ENCODE peak calls at places on chromosome X, in eight cellular contexts. B is mesenchymal stem cell, M is aorta, O is lung, Z is A549, U is heart left ventricle, W is body of pancreas, J is prostate gland. L is an unnamed sample.

GRCh38 chrX:13463608-13464007 is 105.8 kb upstream of the EGFL6 start:
- DNase-seq in M (no peak), O (no peak), B (peak; percentile 84), J (no peak), W (peak; percentile 10), U (peak; percentile 36), Z (peak; percentile 6), L (peak; percentile 98)

GRCh38 chrX:19121898-19122640 is at the start of gene ADGRG2:
- DNase-seq in O (peak; percentile 31), U (peak; percentile 26), M (peak; percentile 85), Z (peak; percentile 55), B (peak; percentile 8), W (peak; percentile 30), J (peak; percentile 25), L (no peak)

GRCh38 chrX:48508400-48509244 is at the start of gene PORCN:
- DNase-seq in M (peak; percentile 93), U (peak; percentile 87), J (peak; percentile 70), Z (peak; percentile 58), B (peak; percentile 57), O (peak; percentile 84), W (peak; percentile 82), L (peak; percentile 81)

GRCh38 chrX:44828008-44828605 is 15.7 kb upstream of the DUSP21 start:
- DNase-seq in W (no peak), J (no peak), M (no peak), U (no peak), O (no peak), Z (peak; percentile 69), B (peak; percentile 44), L (no peak)

GRCh38 chrX:103585421-103586313 is at the start of gene TCEAL4:
- DNase-seq in O (peak; percentile 53), B (peak; percentile 28), Z (peak; percentile 51), J (peak; percentile 53), U (peak; percentile 68), M (peak; percentile 86), W (peak; percentile 60), L (peak; percentile 73)

GRCh38 chrX:19064175-19064574 is 58.1 kb downstream of the ADGRG2 start:
- DNase-seq in J (no peak), W (no peak), O (no peak), M (no peak), B (peak; percentile 64), Z (peak; percentile 51), U (no peak), L (peak; percentile 44)

GRCh38 chrX:45714864-45715263 is 514.2 kb upstream of the DIPK2B start:
- DNase-seq in J (no peak), M (no peak), W (peak; percentile 7), Z (peak; percentile 22), U (no peak), O (no peak), B (peak; percentile 79), L (no peak)

GRCh38 chrX:103440621-103441020 is 64.3 kb downstream of the BEX3 start:
- DNase-seq in J (no peak), B (no peak), U (no peak), Z (no peak), M (no peak), W (no peak), O (no peak), L (no peak)

GRCh38 chrX:107450823-107451509 is 1.5 kb downstream of the FRMPD3 start:
- DNase-seq in B (no peak), U (no peak), W (no peak), Z (peak; percentile 16), J (no peak), O (no peak), M (no peak), L (peak; percentile 7)

GRCh38 chrX:40878821-40879571 is 143.7 kb upstream of the MED14 start:
- DNase-seq in B (no peak), U (no peak), O (no peak), Z (no peak), W (no peak), M (no peak), J (no peak), L (no peak)

GRCh38 chrX:40885984-40886383 is 150.6 kb upstream of the MED14 start:
- DNase-seq in M (no peak), B (no peak), W (no peak), O (no peak), Z (no peak), U (no peak), J (no peak), L (no peak)

GRCh38 chrX:40877869-40878268 is 142.5 kb upstream of the MED14 start:
- DNase-seq in O (no peak), W (peak; percentile 8), B (peak; percentile 24), J (no peak), Z (peak; percentile 37), U (no peak), M (no peak), L (no peak)

GRCh38 chrX:40883021-40883619 is 147.8 kb upstream of the MED14 start:
- DNase-seq in Z (no peak), U (no peak), J (no peak), B (no peak), M (no peak), O (no peak), W (no peak), L (peak; percentile 37)

DNA sequence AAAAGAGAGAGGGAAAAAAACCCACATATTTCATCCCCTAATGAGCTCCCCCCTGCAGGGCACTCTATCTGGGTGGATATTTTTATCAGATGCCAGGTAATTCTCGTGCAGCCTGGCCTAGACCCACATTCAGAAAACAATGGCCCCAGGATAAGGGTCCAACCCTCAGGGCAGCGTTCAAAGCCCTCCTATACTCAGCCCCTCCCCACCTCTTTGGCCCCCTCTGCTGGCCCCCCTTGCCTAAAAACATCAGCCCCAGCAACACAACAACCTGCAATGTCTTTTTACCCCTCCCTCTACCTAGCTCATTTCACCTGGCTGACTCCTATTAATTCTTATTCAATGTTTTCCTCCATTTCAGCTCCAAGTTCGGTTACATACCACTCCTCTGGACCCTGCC is 145.4 kb upstream of the MED14 start:
- DNase-seq in Z (no peak), B (no peak), W (no peak), J (no peak), M (no peak), U (no peak), O (no peak), L (no peak)
- H3K4me3 ChIP-seq in Z (no peak overlapping the region), B (no peak overlapping the region), W (no peak overlapping the region), J (no peak overlapping the region), M (no peak overlapping the region), U (no peak overlapping the region), O (no peak overlapping the region), L (no peak overlapping the region)

GRCh38 chrX:153347530-153347929 is 13.6 kb downstream of the ZNF275 start:
- DNase-seq in M (no peak), J (no peak), O (peak; percentile 28), U (no peak), W (no peak), B (no peak), Z (no peak), L (no peak)

GRCh38 chrX:153349952-153350351 is 16.0 kb downstream of the ZNF275 start:
- DNase-seq in Z (no peak), W (no peak), O (no peak), U (no peak), M (no peak), J (no peak), B (no peak), L (no peak)

GRCh38 chrX:153351981-153352380 is 18.0 kb downstream of the ZNF275 start:
- DNase-seq in J (no peak), B (no peak), U (no peak), M (no peak), W (no peak), O (no peak), Z (no peak), L (no peak)

GRCh38 chrX:153352858-153353257 is 18.9 kb downstream of the ZNF275 start:
- DNase-seq in B (no peak), U (no peak), Z (no peak), J (no peak), M (no peak), O (no peak), W (no peak), L (no peak)

DNA sequence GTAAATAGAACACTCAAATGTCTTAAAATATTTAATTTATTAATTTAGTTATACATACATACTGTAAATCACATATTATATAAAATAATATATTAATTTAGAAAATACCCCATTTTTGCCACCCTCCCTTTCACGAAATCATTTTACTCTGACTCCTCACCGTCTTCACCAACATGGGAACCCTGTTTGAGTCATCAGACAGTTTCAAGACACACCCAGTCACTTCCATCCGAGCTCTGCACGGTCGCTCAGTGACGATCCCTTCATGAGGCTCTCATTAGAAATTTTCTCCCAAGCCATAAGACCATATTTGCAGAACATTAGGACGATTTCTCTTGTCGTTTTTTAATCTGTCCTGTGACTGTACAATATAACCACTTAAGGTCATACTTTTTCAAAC is 14.5 kb downstream of the ZNF275 start:
- DNase-seq in O (no peak), B (no peak), M (no peak), W (no peak), U (no peak), J (no peak), Z (no peak), L (no peak)
- H3K9me3 ChIP-seq in O (no peaks in the 10 kb centered on the region), B (peaks cover 8% of the 10 kb centered on the region), M (no peaks in the 10 kb centered on the region), W (no peaks in the 10 kb centered on the region), U (no peaks in the 10 kb centered on the region), J (no peaks in the 10 kb centered on the region), Z (no peaks in the 10 kb centered on the region), L (no peaks in the 10 kb centered on the region)

GRCh38 chrX:119984652-119985051 is 41.1 kb upstream of the NKAP start:
- DNase-seq in J (no peak), M (no peak), U (no peak), W (peak; percentile 48), B (no peak), Z (no peak), O (no peak), L (peak; percentile 47)

GRCh38 chrX:119990995-119991787 is 47.6 kb upstream of the NKAP start:
- DNase-seq in U (no peak), Z (no peak), J (no peak), M (peak; percentile 69), O (no peak), B (no peak), W (peak; percentile 28), L (no peak)

GRCh38 chrX:119986203-119986602 is 42.7 kb upstream of the NKAP start:
- DNase-seq in B (no peak), Z (no peak), J (no peak), O (no peak), U (no peak), M (no peak), W (no peak), L (no peak)

GRCh38 chrX:119990409-119990994 is 47.0 kb upstream of the NKAP start:
- DNase-seq in J (no peak), W (peak; percentile 26), B (no peak), Z (no peak), U (no peak), M (peak; percentile 75), O (no peak), L (no peak)

DNA sequence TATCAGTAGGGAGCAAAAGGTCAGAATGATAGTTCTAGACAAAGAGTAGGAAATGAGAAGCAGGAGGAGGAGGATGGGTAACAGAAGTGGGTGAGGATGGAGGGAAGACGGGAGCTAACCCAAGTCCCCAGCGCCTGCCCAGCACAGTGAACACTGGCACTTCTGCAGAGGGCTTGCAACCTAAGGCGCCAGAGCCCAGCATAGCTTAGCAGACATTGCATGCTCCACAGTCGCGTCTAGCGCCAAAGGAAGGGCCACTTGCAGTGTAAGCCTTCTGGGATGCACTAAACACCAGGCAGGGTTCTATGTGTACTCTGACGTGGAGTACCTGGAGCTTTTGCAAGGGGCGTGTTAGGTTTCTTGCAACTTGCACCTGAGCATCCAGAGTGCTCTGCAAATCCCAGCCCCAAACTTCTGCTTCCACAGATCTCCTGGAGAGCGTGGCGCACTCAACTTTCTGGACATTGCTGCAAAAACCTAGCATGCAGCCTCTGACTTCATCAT is 46.4 kb upstream of the NKAP start:
- DNase-seq in B (no peak), O (no peak), M (no peak), W (no peak), U (no peak), J (no peak), Z (no peak), L (no peak)
- H3K4me3 ChIP-seq in B (no peak overlapping the region), O (no peak overlapping the region), M (no peak overlapping the region), W (no peak overlapping the region), U (no peak overlapping the region), J (no peak overlapping the region), Z (peak overlapping the region; percentile 47), L (no peak overlapping the region)

GRCh38 chrX:40016702-40017101 is 81.1 kb downstream of the BCOR start:
- DNase-seq in M (no peak), U (no peak), J (no peak), Z (no peak), B (no peak), O (no peak), W (no peak), L (no peak)
- H3K9me3 ChIP-seq in M (no peaks in the 10 kb centered on the region), U (peaks cover 2% of the 10 kb centered on the region), J (no peaks in the 10 kb centered on the region), Z (no peaks in the 10 kb centered on the region), B (peaks cover 4% of the 10 kb centered on the region), O (no peaks in the 10 kb centered on the region), W (no peaks in the 10 kb centered on the region), L (no peaks in the 10 kb centered on the region)

L was measured in SJCRH30.